ENCODE peak calls at places on chromosomes 7 and 10, in six cellular contexts. One of them, this sample, is unnamed.

GRCh38 chr7:108805808-108806397 is 236.2 kb downstream of the DNAJB9 start:
- DNase-seq in MM.1S: peak
- DNase-seq in IMR-90: peak
- DNase-seq in PC-3: peak
- DNase-seq in endodermal cell: peak
- DNase-seq in neural progenitor cell: peak
- DNase-seq in this sample: no peak

GRCh38 chr7:50739744-50740455 is 42.8 kb downstream of the GRB10 start:
- DNase-seq in neural progenitor cell: no peak
- DNase-seq in endodermal cell: no peak
- DNase-seq in MM.1S: peak
- DNase-seq in IMR-90: no peak
- DNase-seq in PC-3: no peak
- DNase-seq in this sample: no peak

GRCh38 chr7:35004531-35005096 is 32.7 kb downstream of the DPY19L1 start:
- DNase-seq in MM.1S: no peak
- DNase-seq in neural progenitor cell: peak
- DNase-seq in PC-3: peak
- DNase-seq in endodermal cell: no peak
- DNase-seq in IMR-90: peak
- DNase-seq in this sample: no peak

GRCh38 chr7:89813096-89813495 is 341.2 kb upstream of the STEAP1 start:
- DNase-seq in neural progenitor cell: no peak
- DNase-seq in IMR-90: no peak
- DNase-seq in endodermal cell: no peak
- DNase-seq in PC-3: no peak
- DNase-seq in MM.1S: no peak
- DNase-seq in this sample: no peak

GRCh38 chr7:108525985-108526767 is at the start of gene PNPLA8:
- DNase-seq in MM.1S: peak
- DNase-seq in PC-3: peak
- DNase-seq in neural progenitor cell: peak
- DNase-seq in IMR-90: peak
- DNase-seq in endodermal cell: peak
- DNase-seq in this sample: peak

GRCh38 chr7:99372275-99373085 is 2.0 kb upstream of the ARPC1B start:
- DNase-seq in neural progenitor cell: peak
- DNase-seq in PC-3: no peak
- DNase-seq in IMR-90: peak
- DNase-seq in MM.1S: no peak
- DNase-seq in endodermal cell: no peak
- DNase-seq in this sample: peak

GRCh38 chr7:28005075-28005847 is 175.3 kb downstream of the JAZF1 start:
- DNase-seq in endodermal cell: peak
- DNase-seq in PC-3: no peak
- DNase-seq in IMR-90: no peak
- DNase-seq in neural progenitor cell: no peak
- DNase-seq in MM.1S: no peak
- DNase-seq in this sample: no peak

GRCh38 chr7:2758673-2759603 is 70.9 kb downstream of the AMZ1 start:
- DNase-seq in MM.1S: peak
- DNase-seq in IMR-90: no peak
- DNase-seq in PC-3: no peak
- DNase-seq in endodermal cell: no peak
- DNase-seq in neural progenitor cell: no peak
- DNase-seq in this sample: no peak

GRCh38 chr7:112946350-112946749 is 140.3 kb downstream of the GPR85 start:
- DNase-seq in MM.1S: no peak
- DNase-seq in neural progenitor cell: no peak
- DNase-seq in endodermal cell: no peak
- DNase-seq in PC-3: no peak
- DNase-seq in IMR-90: peak
- DNase-seq in this sample: no peak

GRCh38 chr7:28318126-28318762 is 94.1 kb upstream of the CREB5 start:
- DNase-seq in neural progenitor cell: no peak
- DNase-seq in IMR-90: no peak
- DNase-seq in MM.1S: no peak
- DNase-seq in endodermal cell: no peak
- DNase-seq in PC-3: no peak
- DNase-seq in this sample: no peak

GRCh38 chr7:133650487-133651292 is 397.8 kb downstream of the EXOC4 start:
- DNase-seq in MM.1S: no peak
- DNase-seq in IMR-90: no peak
- DNase-seq in PC-3: no peak
- DNase-seq in endodermal cell: no peak
- DNase-seq in neural progenitor cell: no peak
- DNase-seq in this sample: no peak

GRCh38 chr7:149714081-149714909 is 59.1 kb downstream of the ZNF467 start:
- DNase-seq in neural progenitor cell: peak
- DNase-seq in PC-3: peak
- DNase-seq in endodermal cell: peak
- DNase-seq in IMR-90: peak
- DNase-seq in MM.1S: peak
- DNase-seq in this sample: peak

DNA sequence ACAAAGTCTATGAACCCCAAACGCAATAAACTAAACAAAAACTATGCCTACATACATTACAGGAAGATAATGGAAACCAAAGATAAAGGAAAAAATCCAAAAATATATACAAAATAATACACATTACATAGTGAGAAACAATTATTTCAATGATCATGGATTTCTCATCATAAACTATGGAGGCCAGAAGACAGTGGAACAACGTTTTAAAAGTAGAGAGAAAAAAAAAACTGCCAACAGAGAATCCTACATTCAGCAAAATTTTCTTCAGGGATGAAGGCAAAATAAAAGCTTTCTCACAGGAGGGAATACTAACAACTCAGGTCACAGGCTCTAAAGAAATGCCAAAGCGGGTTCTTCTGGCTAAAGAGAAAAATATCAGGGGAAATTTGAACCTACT is 42.9 kb upstream of the FAM13C start:
- DNase-seq in MM.1S: no peak
- DNase-seq in IMR-90: no peak
- DNase-seq in PC-3: no peak
- DNase-seq in endodermal cell: no peak
- DNase-seq in neural progenitor cell: no peak
- DNase-seq in this sample: no peak
- H3K27ac ChIP-seq in MM.1S: no peak
- H3K27ac ChIP-seq in IMR-90: no peak
- H3K27ac ChIP-seq in PC-3: no peak
- H3K27ac ChIP-seq in endodermal cell: no peak
- H3K27ac ChIP-seq in neural progenitor cell: no peak
- H3K27ac ChIP-seq in this sample: no peak

GRCh38 chr10:29243750-29244149 is 45.1 kb upstream of the LYZL1 start:
- DNase-seq in endodermal cell: peak
- DNase-seq in neural progenitor cell: peak
- DNase-seq in PC-3: peak
- DNase-seq in IMR-90: no peak
- DNase-seq in MM.1S: no peak
- DNase-seq in this sample: peak
- TF ChIP-seq CTCF in endodermal cell: peak
- TF ChIP-seq CTCF in neural progenitor cell: peak
- TF ChIP-seq CTCF in PC-3: peak
- TF ChIP-seq CTCF in IMR-90: peak
- TF ChIP-seq CTCF in MM.1S: no peak
- TF ChIP-seq CTCF in this sample: no peak

GRCh38 chr10:121988361-121989324 is at the start of gene TACC2:
- DNase-seq in neural progenitor cell: no peak
- DNase-seq in IMR-90: no peak
- DNase-seq in endodermal cell: no peak
- DNase-seq in PC-3: peak
- DNase-seq in MM.1S: no peak
- DNase-seq in this sample: no peak
- H3K9ac ChIP-seq in neural progenitor cell: no peak
- H3K9ac ChIP-seq in IMR-90: no peak
- H3K9ac ChIP-seq in endodermal cell: no peak
- H3K9ac ChIP-seq in PC-3: no peak
- H3K9ac ChIP-seq in MM.1S: no peak
- H3K9ac ChIP-seq in this sample: peak

GRCh38 chr7:152051968-152052367 is 26.5 kb downstream of the GALNT11 start:
- DNase-seq in MM.1S: no peak
- DNase-seq in PC-3: no peak
- DNase-seq in IMR-90: no peak
- DNase-seq in endodermal cell: no peak
- DNase-seq in neural progenitor cell: no peak
- DNase-seq in this sample: no peak

GRCh38 chr7:152056621-152057274 is 31.3 kb downstream of the GALNT11 start:
- DNase-seq in PC-3: no peak
- DNase-seq in neural progenitor cell: no peak
- DNase-seq in endodermal cell: peak
- DNase-seq in MM.1S: no peak
- DNase-seq in IMR-90: no peak
- DNase-seq in this sample: no peak

GRCh38 chr7:152050547-152050971 is 25.1 kb downstream of the GALNT11 start:
- DNase-seq in endodermal cell: no peak
- DNase-seq in MM.1S: no peak
- DNase-seq in PC-3: no peak
- DNase-seq in IMR-90: peak
- DNase-seq in neural progenitor cell: no peak
- DNase-seq in this sample: no peak

GRCh38 chr7:152052772-152053171 is 27.3 kb downstream of the GALNT11 start:
- DNase-seq in endodermal cell: no peak
- DNase-seq in MM.1S: no peak
- DNase-seq in neural progenitor cell: no peak
- DNase-seq in IMR-90: no peak
- DNase-seq in PC-3: no peak
- DNase-seq in this sample: no peak

GRCh38 chr7:152054377-152055230 is 29.1 kb downstream of the GALNT11 start:
- DNase-seq in endodermal cell: no peak
- DNase-seq in PC-3: no peak
- DNase-seq in IMR-90: peak
- DNase-seq in MM.1S: no peak
- DNase-seq in neural progenitor cell: no peak
- DNase-seq in this sample: no peak
- H3K27ac ChIP-seq in endodermal cell: no peak
- H3K27ac ChIP-seq in PC-3: no peak
- H3K27ac ChIP-seq in IMR-90: no peak
- H3K27ac ChIP-seq in MM.1S: no peak
- H3K27ac ChIP-seq in neural progenitor cell: no peak
- H3K27ac ChIP-seq in this sample: no peak